ENCODE peak calls at places on chromosomes 12 and 14, in five cellular contexts. One of them, this sample, is unnamed.

GRCh38 chr12:6647083-6647604 is at the start of gene ACRBP:
- DNase-seq in suprapubic skin: no peak
- DNase-seq in prostate gland: peak; percentile 53
- DNase-seq in heart left ventricle: peak; percentile 80
- DNase-seq in adrenal gland: peak; percentile 75
- DNase-seq in this sample: no peak

GRCh38 chr14:80664576-80664975 is 277.0 kb downstream of the CEP128 start:
- DNase-seq in suprapubic skin: no peak
- DNase-seq in adrenal gland: no peak
- DNase-seq in heart left ventricle: no peak
- DNase-seq in prostate gland: no peak
- DNase-seq in this sample: no peak

GRCh38 chr12:42978718-42979117 is 389.2 kb upstream of the PRICKLE1 start:
- DNase-seq in adrenal gland: no peak
- DNase-seq in heart left ventricle: no peak
- DNase-seq in suprapubic skin: no peak
- DNase-seq in prostate gland: no peak
- DNase-seq in this sample: no peak

GRCh38 chr14:61524211-61524806 is 171.0 kb upstream of the HIF1A start:
- DNase-seq in prostate gland: no peak
- DNase-seq in adrenal gland: no peak
- DNase-seq in suprapubic skin: no peak
- DNase-seq in heart left ventricle: no peak
- DNase-seq in this sample: no peak

GRCh38 chr12:96070670-96071279 is 35.4 kb upstream of the LTA4H start:
- DNase-seq in suprapubic skin: no peak
- DNase-seq in adrenal gland: no peak
- DNase-seq in prostate gland: no peak
- DNase-seq in heart left ventricle: no peak
- DNase-seq in this sample: no peak

GRCh38 chr14:49634547-49635334 is at the start of gene DNAAF2:
- DNase-seq in adrenal gland: peak; percentile 79
- DNase-seq in prostate gland: peak; percentile 58
- DNase-seq in suprapubic skin: peak; percentile 84
- DNase-seq in heart left ventricle: peak; percentile 67
- DNase-seq in this sample: peak; percentile 12

GRCh38 chr14:44782775-44783238 is 178.9 kb downstream of the KLHL28 start:
- DNase-seq in prostate gland: no peak
- DNase-seq in heart left ventricle: no peak
- DNase-seq in adrenal gland: no peak
- DNase-seq in suprapubic skin: no peak
- DNase-seq in this sample: no peak

GRCh38 chr14:100305446-100306255 is 593 bp downstream of the SLC25A29 start:
- DNase-seq in suprapubic skin: no peak
- DNase-seq in prostate gland: peak; percentile 30
- DNase-seq in heart left ventricle: peak; percentile 48
- DNase-seq in adrenal gland: peak; percentile 65
- DNase-seq in this sample: peak; percentile 61

GRCh38 chr12:43294881-43295280 is 257.1 kb downstream of the ADAMTS20 start:
- DNase-seq in prostate gland: no peak
- DNase-seq in suprapubic skin: no peak
- DNase-seq in adrenal gland: no peak
- DNase-seq in heart left ventricle: no peak
- DNase-seq in this sample: no peak

GRCh38 chr14:71588576-71589215 is 343.5 kb upstream of the RGS6 start:
- DNase-seq in adrenal gland: no peak
- DNase-seq in suprapubic skin: no peak
- DNase-seq in heart left ventricle: no peak
- DNase-seq in prostate gland: no peak
- DNase-seq in this sample: no peak

GRCh38 chr12:105357162-105357691 is 26.7 kb downstream of the C12orf75 start:
- DNase-seq in prostate gland: no peak
- DNase-seq in heart left ventricle: no peak
- DNase-seq in suprapubic skin: no peak
- DNase-seq in adrenal gland: no peak
- DNase-seq in this sample: no peak

GRCh38 chr12:57726151-57726883 is 12.2 kb downstream of the AGAP2 start:
- DNase-seq in suprapubic skin: peak; percentile 92
- DNase-seq in heart left ventricle: peak; percentile 75
- DNase-seq in adrenal gland: peak; percentile 80
- DNase-seq in prostate gland: peak; percentile 73
- DNase-seq in this sample: peak; percentile 97

GRCh38 chr12:64323476-64324225 is 66.9 kb downstream of the C12orf56 start:
- DNase-seq in heart left ventricle: no peak
- DNase-seq in suprapubic skin: no peak
- DNase-seq in prostate gland: no peak
- DNase-seq in adrenal gland: no peak
- DNase-seq in this sample: no peak

GRCh38 chr12:52903855-52904508 is 894 bp downstream of the KRT8 start:
- DNase-seq in suprapubic skin: no peak
- DNase-seq in heart left ventricle: peak; percentile 46
- DNase-seq in prostate gland: peak; percentile 46
- DNase-seq in adrenal gland: peak; percentile 55
- DNase-seq in this sample: no peak

GRCh38 chr12:52050771-52051541 is at the start of gene NR4A1:
- DNase-seq in heart left ventricle: peak; percentile 99
- DNase-seq in prostate gland: peak; percentile 99
- DNase-seq in adrenal gland: peak; percentile 99
- DNase-seq in suprapubic skin: peak; percentile 99
- DNase-seq in this sample: peak; percentile 84

GRCh38 chr12:118404876-118405521 is 28.6 kb downstream of the SUDS3 start:
- DNase-seq in suprapubic skin: no peak
- DNase-seq in prostate gland: peak; percentile 44
- DNase-seq in adrenal gland: peak; percentile 61
- DNase-seq in heart left ventricle: peak; percentile 46
- DNase-seq in this sample: peak; percentile 27

GRCh38 chr12:4250691-4251090 is 22.9 kb upstream of the CCND2 start:
- DNase-seq in suprapubic skin: no peak
- DNase-seq in heart left ventricle: no peak
- DNase-seq in adrenal gland: no peak
- DNase-seq in prostate gland: no peak
- DNase-seq in this sample: no peak

GRCh38 chr14:103093856-103094405 is 594 bp upstream of the EXOC3L4 start:
- DNase-seq in heart left ventricle: no peak
- DNase-seq in suprapubic skin: no peak
- DNase-seq in adrenal gland: no peak
- DNase-seq in prostate gland: no peak
- DNase-seq in this sample: no peak

GRCh38 chr14:94903338-94903737 is 133.4 kb upstream of the GSC start:
- DNase-seq in suprapubic skin: no peak
- DNase-seq in heart left ventricle: no peak
- DNase-seq in adrenal gland: no peak
- DNase-seq in prostate gland: no peak
- DNase-seq in this sample: no peak

GRCh38 chr14:103748539-103748867 is 32.9 kb downstream of the ZFYVE21 start:
- DNase-seq in heart left ventricle: no peak
- DNase-seq in prostate gland: no peak
- DNase-seq in adrenal gland: no peak
- DNase-seq in suprapubic skin: peak; percentile 59
- DNase-seq in this sample: no peak

GRCh38 chr12:54701940-54702592 is 53.9 kb upstream of the DCD start:
- DNase-seq in heart left ventricle: no peak
- DNase-seq in suprapubic skin: no peak
- DNase-seq in adrenal gland: no peak
- DNase-seq in prostate gland: peak; percentile 13
- DNase-seq in this sample: no peak

GRCh38 chr12:116037941-116038837 is 239.3 kb downstream of the MED13L start:
- DNase-seq in adrenal gland: no peak
- DNase-seq in heart left ventricle: no peak
- DNase-seq in suprapubic skin: no peak
- DNase-seq in prostate gland: no peak
- DNase-seq in this sample: peak; percentile 12

GRCh38 chr12:59500335-59500734 is 95.5 kb upstream of the SLC16A7 start:
- DNase-seq in heart left ventricle: no peak
- DNase-seq in prostate gland: no peak
- DNase-seq in adrenal gland: no peak
- DNase-seq in suprapubic skin: no peak
- DNase-seq in this sample: no peak

GRCh38 chr12:46886541-46887041 is 60.8 kb upstream of the SLC38A4 start:
- DNase-seq in adrenal gland: no peak
- DNase-seq in heart left ventricle: no peak
- DNase-seq in suprapubic skin: no peak
- DNase-seq in prostate gland: no peak
- DNase-seq in this sample: peak; percentile 12
- TF ChIP-seq POLR2A in adrenal gland: no peak
- TF ChIP-seq POLR2A in heart left ventricle: no peak
- TF ChIP-seq POLR2A in suprapubic skin: no peak
- TF ChIP-seq POLR2A in prostate gland: no peak
- TF ChIP-seq POLR2A in this sample: no peak

DNA sequence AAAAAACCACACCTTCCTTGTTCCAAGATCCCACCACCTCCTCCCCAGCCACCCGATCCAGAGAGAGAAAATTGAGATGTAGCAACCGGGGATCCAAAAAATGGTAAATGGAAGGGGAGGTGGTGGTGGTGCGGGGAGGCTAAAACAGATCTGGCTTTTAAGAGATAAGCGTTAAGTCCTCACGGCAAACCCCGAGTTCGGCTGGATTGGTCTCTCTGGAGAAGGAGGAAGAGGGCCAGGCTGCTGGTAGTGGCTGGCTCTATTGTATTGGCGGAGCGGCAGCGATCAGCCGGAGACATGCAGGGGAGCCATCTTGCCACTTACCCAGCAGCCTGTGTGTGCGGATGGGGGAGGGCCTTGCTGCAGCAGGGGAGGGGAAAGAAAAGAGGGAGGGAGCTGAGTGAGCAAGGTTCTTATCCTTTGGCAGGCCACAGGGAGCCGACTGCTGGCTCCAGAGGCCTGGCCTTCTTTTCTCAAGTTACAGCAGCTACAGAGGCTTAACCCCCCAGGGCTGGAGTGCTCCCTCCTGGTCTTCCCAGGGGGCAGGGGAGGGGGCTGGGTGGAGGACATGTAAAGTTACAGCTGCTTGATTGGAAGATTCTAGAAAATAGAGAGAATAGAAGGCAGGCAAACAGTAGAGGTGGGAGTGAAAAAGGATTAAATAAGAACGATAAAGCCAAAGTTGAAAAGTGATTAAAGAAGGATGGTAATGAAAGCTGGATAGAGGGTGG is 14.1 kb upstream of the CDH24 start:
- DNase-seq in heart left ventricle: peak; percentile 86
- DNase-seq in adrenal gland: peak; percentile 85
- DNase-seq in suprapubic skin: peak; percentile 87
- DNase-seq in prostate gland: peak; percentile 82
- DNase-seq in this sample: peak; percentile 67
- TF ChIP-seq POLR2A in heart left ventricle: no peak
- TF ChIP-seq POLR2A in adrenal gland: peak; percentile 81
- TF ChIP-seq POLR2A in suprapubic skin: no peak
- TF ChIP-seq POLR2A in prostate gland: peak; percentile 51
- TF ChIP-seq POLR2A in this sample: peak; percentile 71

DNA sequence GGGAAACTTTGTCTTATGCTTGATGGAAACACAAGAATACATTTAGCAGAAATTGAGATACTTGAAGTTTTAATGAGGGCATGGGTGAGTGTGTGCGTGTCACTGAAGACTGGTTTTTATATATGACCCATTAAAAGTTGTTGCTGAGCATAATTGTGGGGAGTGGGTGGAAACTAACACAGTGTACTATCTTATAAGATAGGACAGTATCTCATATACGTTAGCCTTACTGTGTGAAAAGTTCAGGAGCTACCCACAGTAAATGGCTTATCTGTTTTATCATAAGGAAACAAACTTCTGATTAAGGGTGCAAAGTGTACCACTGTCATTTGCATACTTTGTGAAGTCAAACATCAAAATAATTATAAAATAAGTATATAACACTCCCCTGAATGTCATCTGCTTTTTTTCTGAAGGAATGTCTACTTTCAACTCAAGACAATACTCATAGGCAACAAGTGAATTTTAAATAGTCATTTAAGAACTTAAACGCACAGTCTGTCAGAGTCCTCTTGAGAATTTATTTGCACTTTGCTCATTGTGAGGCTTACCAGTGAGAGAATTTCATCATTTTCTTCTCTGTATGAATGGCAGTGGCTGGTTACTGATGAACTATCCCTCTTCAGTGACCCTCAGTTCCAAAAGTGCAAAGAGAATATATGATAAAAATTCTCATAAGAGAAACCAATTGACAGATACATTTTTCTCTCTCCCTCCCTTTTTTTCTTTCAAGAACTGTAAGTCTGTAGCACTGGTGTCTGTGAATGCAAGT is 4.2 kb downstream of the PDE3A start:
- DNase-seq in adrenal gland: no peak
- DNase-seq in suprapubic skin: no peak
- DNase-seq in prostate gland: no peak
- DNase-seq in heart left ventricle: no peak
- DNase-seq in this sample: no peak
- TF ChIP-seq POLR2A in adrenal gland: no peak
- TF ChIP-seq POLR2A in suprapubic skin: no peak
- TF ChIP-seq POLR2A in prostate gland: no peak
- TF ChIP-seq POLR2A in heart left ventricle: no peak
- TF ChIP-seq POLR2A in this sample: no peak

GRCh38 chr14:51628230-51628629 is 23.5 kb upstream of the FRMD6 start:
- DNase-seq in adrenal gland: no peak
- DNase-seq in prostate gland: no peak
- DNase-seq in heart left ventricle: no peak
- DNase-seq in suprapubic skin: no peak
- DNase-seq in this sample: no peak

GRCh38 chr14:51626788-51627187 is 24.9 kb upstream of the FRMD6 start:
- DNase-seq in prostate gland: no peak
- DNase-seq in adrenal gland: no peak
- DNase-seq in suprapubic skin: no peak
- DNase-seq in heart left ventricle: no peak
- DNase-seq in this sample: no peak

GRCh38 chr14:51626185-51626584 is 25.5 kb upstream of the FRMD6 start:
- DNase-seq in suprapubic skin: no peak
- DNase-seq in heart left ventricle: no peak
- DNase-seq in prostate gland: no peak
- DNase-seq in adrenal gland: no peak
- DNase-seq in this sample: no peak

GRCh38 chr14:51625170-51625569 is 26.5 kb upstream of the FRMD6 start:
- DNase-seq in adrenal gland: no peak
- DNase-seq in suprapubic skin: no peak
- DNase-seq in heart left ventricle: no peak
- DNase-seq in prostate gland: no peak
- DNase-seq in this sample: no peak

DNA sequence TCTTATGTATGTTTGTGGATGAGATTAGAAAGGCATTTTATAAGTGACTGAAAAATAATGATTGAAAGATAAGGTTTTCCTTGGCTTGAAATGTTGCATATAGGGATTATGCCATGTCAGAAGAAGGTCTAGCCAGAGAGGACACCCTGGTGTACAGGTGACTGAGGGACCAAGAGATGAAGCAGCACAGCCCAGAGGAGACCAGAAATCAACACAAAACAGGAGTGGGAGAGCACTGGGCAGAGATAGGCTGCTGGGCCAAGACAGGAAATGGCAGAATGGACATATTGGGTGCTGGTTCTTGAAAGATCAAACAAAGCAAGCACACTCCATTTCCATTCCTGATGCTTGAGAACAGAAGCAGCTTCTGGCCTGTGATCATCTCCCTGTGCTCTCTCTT is 24.4 kb upstream of the FRMD6 start:
- DNase-seq in suprapubic skin: no peak
- DNase-seq in prostate gland: no peak
- DNase-seq in heart left ventricle: no peak
- DNase-seq in adrenal gland: no peak
- DNase-seq in this sample: no peak
- TF ChIP-seq POLR2A in suprapubic skin: no peak
- TF ChIP-seq POLR2A in prostate gland: no peak
- TF ChIP-seq POLR2A in heart left ventricle: no peak
- TF ChIP-seq POLR2A in adrenal gland: no peak
- TF ChIP-seq POLR2A in this sample: no peak

GRCh38 chr12:2004113-2004929 is at the start of gene DCP1B:
- DNase-seq in suprapubic skin: peak; percentile 97
- DNase-seq in heart left ventricle: peak; percentile 95
- DNase-seq in prostate gland: peak; percentile 94
- DNase-seq in adrenal gland: peak; percentile 97
- DNase-seq in this sample: peak; percentile 89
- TF ChIP-seq POLR2A in suprapubic skin: no peak
- TF ChIP-seq POLR2A in heart left ventricle: no peak
- TF ChIP-seq POLR2A in prostate gland: peak; percentile 63
- TF ChIP-seq POLR2A in adrenal gland: peak; percentile 91
- TF ChIP-seq POLR2A in this sample: peak; percentile 68